ENCODE peak calls at places on chromosomes 12 and 14, in ten cellular contexts. One of them, this sample, is unnamed. For H3K27me3, the result is how much of the 10 kb centered on the place peaks cover.

GRCh38 chr12:123488539-123489230 is 30.7 kb downstream of the SNRNP35 start:
- DNase-seq in K562: no peak
- DNase-seq in stomach: no peak
- DNase-seq in transverse colon: no peak
- DNase-seq in tibial nerve: no peak
- DNase-seq in ovary: no peak
- DNase-seq in heart left ventricle: no peak
- DNase-seq in uterus: no peak
- DNase-seq in HCT116: no peak
- DNase-seq in adrenal gland: no peak
- DNase-seq in this sample: no peak

GRCh38 chr12:26122681-26123481 is 2.0 kb downstream of the BHLHE41 start:
- DNase-seq in transverse colon: peak
- DNase-seq in HCT116: no peak
- DNase-seq in heart left ventricle: peak
- DNase-seq in uterus: peak
- DNase-seq in K562: peak
- DNase-seq in adrenal gland: peak
- DNase-seq in stomach: peak
- DNase-seq in ovary: peak
- DNase-seq in tibial nerve: peak
- DNase-seq in this sample: peak

GRCh38 chr14:67721851-67722250 is 20.2 kb downstream of the RDH12 start:
- DNase-seq in transverse colon: no peak
- DNase-seq in ovary: no peak
- DNase-seq in stomach: no peak
- DNase-seq in adrenal gland: no peak
- DNase-seq in K562: no peak
- DNase-seq in HCT116: no peak
- DNase-seq in heart left ventricle: no peak
- DNase-seq in tibial nerve: no peak
- DNase-seq in uterus: no peak
- DNase-seq in this sample: no peak

GRCh38 chr12:113230315-113231274 is 9.3 kb downstream of the TPCN1 start:
- DNase-seq in K562: peak
- DNase-seq in uterus: no peak
- DNase-seq in ovary: no peak
- DNase-seq in adrenal gland: peak
- DNase-seq in heart left ventricle: no peak
- DNase-seq in stomach: no peak
- DNase-seq in transverse colon: no peak
- DNase-seq in tibial nerve: no peak
- DNase-seq in HCT116: no peak
- DNase-seq in this sample: peak

GRCh38 chr14:72726444-72726843 is 167.5 kb downstream of the DPF3 start:
- DNase-seq in ovary: peak
- DNase-seq in transverse colon: no peak
- DNase-seq in uterus: no peak
- DNase-seq in HCT116: no peak
- DNase-seq in stomach: no peak
- DNase-seq in K562: no peak
- DNase-seq in adrenal gland: no peak
- DNase-seq in tibial nerve: no peak
- DNase-seq in heart left ventricle: no peak
- DNase-seq in this sample: no peak

GRCh38 chr12:26271889-26272492 is 76.6 kb downstream of the SSPN start:
- DNase-seq in K562: peak
- DNase-seq in stomach: peak
- DNase-seq in heart left ventricle: peak
- DNase-seq in uterus: peak
- DNase-seq in ovary: peak
- DNase-seq in transverse colon: peak
- DNase-seq in adrenal gland: peak
- DNase-seq in HCT116: no peak
- DNase-seq in tibial nerve: peak
- DNase-seq in this sample: peak

GRCh38 chr14:66069830-66070541 is 416.2 kb upstream of the CCDC196 start:
- DNase-seq in K562: no peak
- DNase-seq in stomach: no peak
- DNase-seq in HCT116: no peak
- DNase-seq in heart left ventricle: no peak
- DNase-seq in ovary: no peak
- DNase-seq in uterus: no peak
- DNase-seq in adrenal gland: no peak
- DNase-seq in transverse colon: no peak
- DNase-seq in tibial nerve: no peak
- DNase-seq in this sample: no peak

GRCh38 chr14:77376380-77376770 is 519 bp downstream of the TMED8 start:
- DNase-seq in transverse colon: peak
- DNase-seq in HCT116: no peak
- DNase-seq in K562: peak
- DNase-seq in heart left ventricle: peak
- DNase-seq in tibial nerve: no peak
- DNase-seq in adrenal gland: peak
- DNase-seq in uterus: peak
- DNase-seq in ovary: no peak
- DNase-seq in stomach: peak
- DNase-seq in this sample: no peak

GRCh38 chr12:8446642-8447547 is 8.9 kb upstream of the CLEC6A start:
- DNase-seq in uterus: no peak
- DNase-seq in heart left ventricle: no peak
- DNase-seq in K562: no peak
- DNase-seq in stomach: no peak
- DNase-seq in transverse colon: no peak
- DNase-seq in adrenal gland: no peak
- DNase-seq in tibial nerve: no peak
- DNase-seq in HCT116: no peak
- DNase-seq in ovary: no peak
- DNase-seq in this sample: no peak

GRCh38 chr12:22935090-22935489 is 310.1 kb downstream of the ETNK1 start:
- DNase-seq in uterus: no peak
- DNase-seq in K562: no peak
- DNase-seq in tibial nerve: no peak
- DNase-seq in ovary: no peak
- DNase-seq in stomach: no peak
- DNase-seq in HCT116: no peak
- DNase-seq in transverse colon: no peak
- DNase-seq in heart left ventricle: no peak
- DNase-seq in adrenal gland: no peak
- DNase-seq in this sample: no peak

GRCh38 chr14:103561381-103562134 is 899 bp downstream of the BAG5 start:
- DNase-seq in adrenal gland: peak
- DNase-seq in transverse colon: no peak
- DNase-seq in heart left ventricle: peak
- DNase-seq in uterus: peak
- DNase-seq in K562: peak
- DNase-seq in ovary: no peak
- DNase-seq in tibial nerve: no peak
- DNase-seq in stomach: no peak
- DNase-seq in HCT116: no peak
- DNase-seq in this sample: no peak

DNA sequence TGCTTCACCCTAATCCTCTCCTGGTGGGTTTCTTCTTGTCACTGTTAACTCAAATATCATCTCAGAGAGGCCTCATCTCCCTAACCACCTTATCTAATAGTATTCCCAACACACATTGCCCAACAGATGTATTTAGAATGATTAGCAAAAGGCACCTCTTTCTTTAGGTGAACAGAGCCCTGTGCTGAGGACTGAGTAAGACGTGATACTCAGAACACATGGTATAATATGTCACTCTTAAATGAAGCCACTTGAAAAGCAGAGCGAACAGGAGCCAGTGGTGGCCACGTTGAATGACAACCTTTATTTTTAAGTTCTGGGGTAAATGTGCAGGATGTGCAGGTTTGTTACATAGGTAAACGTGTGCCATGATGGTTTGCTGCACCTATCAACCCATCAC is 1.5 kb upstream of the KSR2 start:
- DNase-seq in tibial nerve: no peak
- DNase-seq in stomach: no peak
- DNase-seq in transverse colon: no peak
- DNase-seq in uterus: no peak
- DNase-seq in ovary: no peak
- DNase-seq in K562: no peak
- DNase-seq in adrenal gland: no peak
- DNase-seq in heart left ventricle: no peak
- DNase-seq in HCT116: no peak
- DNase-seq in this sample: no peak
- H3K27me3 ChIP-seq in tibial nerve: under half
- H3K27me3 ChIP-seq in stomach: under half
- H3K27me3 ChIP-seq in transverse colon: under half
- H3K27me3 ChIP-seq in uterus: under half
- H3K27me3 ChIP-seq in ovary: under half
- H3K27me3 ChIP-seq in K562: half or more
- H3K27me3 ChIP-seq in adrenal gland: under half
- H3K27me3 ChIP-seq in heart left ventricle: half or more
- H3K27me3 ChIP-seq in HCT116: under half
- H3K27me3 ChIP-seq in this sample: under half

GRCh38 chr12:54017027-54017788 is 8.4 kb downstream of the HOXC8 start:
- DNase-seq in heart left ventricle: no peak
- DNase-seq in tibial nerve: no peak
- DNase-seq in K562: peak
- DNase-seq in adrenal gland: no peak
- DNase-seq in transverse colon: no peak
- DNase-seq in ovary: no peak
- DNase-seq in uterus: no peak
- DNase-seq in stomach: no peak
- DNase-seq in HCT116: no peak
- DNase-seq in this sample: no peak
- TF ChIP-seq POLR2A in heart left ventricle: no peak
- TF ChIP-seq POLR2A in tibial nerve: no peak
- TF ChIP-seq POLR2A in K562: no peak
- TF ChIP-seq POLR2A in adrenal gland: no peak
- TF ChIP-seq POLR2A in transverse colon: no peak
- TF ChIP-seq POLR2A in ovary: no peak
- TF ChIP-seq POLR2A in uterus: no peak
- TF ChIP-seq POLR2A in stomach: no peak
- TF ChIP-seq POLR2A in HCT116: no peak
- TF ChIP-seq POLR2A in this sample: no peak

DNA sequence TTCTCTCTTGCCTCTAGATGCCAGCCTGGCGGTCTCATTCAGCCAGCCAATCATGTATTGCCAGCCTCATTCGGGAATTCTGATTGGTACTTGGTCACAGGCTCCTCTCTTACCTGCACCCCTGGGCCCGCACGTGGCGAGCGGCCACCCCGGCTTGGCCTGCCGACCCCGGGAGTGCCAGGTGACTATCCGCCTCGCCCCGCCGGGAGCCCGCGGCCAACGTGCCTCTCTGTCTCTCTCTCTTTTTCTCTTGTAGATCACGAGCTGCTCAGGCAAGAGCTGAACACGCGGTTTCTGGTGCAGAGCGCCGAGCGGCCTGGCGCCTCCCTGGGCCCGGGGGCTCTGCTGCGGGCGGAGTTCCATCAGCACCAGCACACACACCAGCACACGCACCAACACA is 39.3 kb downstream of the LRCOL1 start:
- DNase-seq in stomach: no peak
- DNase-seq in HCT116: no peak
- DNase-seq in uterus: no peak
- DNase-seq in adrenal gland: no peak
- DNase-seq in K562: no peak
- DNase-seq in heart left ventricle: no peak
- DNase-seq in transverse colon: no peak
- DNase-seq in ovary: no peak
- DNase-seq in tibial nerve: no peak
- DNase-seq in this sample: no peak
- H3K27me3 ChIP-seq in stomach: under half
- H3K27me3 ChIP-seq in HCT116: under half
- H3K27me3 ChIP-seq in uterus: under half
- H3K27me3 ChIP-seq in adrenal gland: under half
- H3K27me3 ChIP-seq in K562: under half
- H3K27me3 ChIP-seq in heart left ventricle: under half
- H3K27me3 ChIP-seq in transverse colon: under half
- H3K27me3 ChIP-seq in ovary: under half
- H3K27me3 ChIP-seq in tibial nerve: under half
- H3K27me3 ChIP-seq in this sample: under half

DNA sequence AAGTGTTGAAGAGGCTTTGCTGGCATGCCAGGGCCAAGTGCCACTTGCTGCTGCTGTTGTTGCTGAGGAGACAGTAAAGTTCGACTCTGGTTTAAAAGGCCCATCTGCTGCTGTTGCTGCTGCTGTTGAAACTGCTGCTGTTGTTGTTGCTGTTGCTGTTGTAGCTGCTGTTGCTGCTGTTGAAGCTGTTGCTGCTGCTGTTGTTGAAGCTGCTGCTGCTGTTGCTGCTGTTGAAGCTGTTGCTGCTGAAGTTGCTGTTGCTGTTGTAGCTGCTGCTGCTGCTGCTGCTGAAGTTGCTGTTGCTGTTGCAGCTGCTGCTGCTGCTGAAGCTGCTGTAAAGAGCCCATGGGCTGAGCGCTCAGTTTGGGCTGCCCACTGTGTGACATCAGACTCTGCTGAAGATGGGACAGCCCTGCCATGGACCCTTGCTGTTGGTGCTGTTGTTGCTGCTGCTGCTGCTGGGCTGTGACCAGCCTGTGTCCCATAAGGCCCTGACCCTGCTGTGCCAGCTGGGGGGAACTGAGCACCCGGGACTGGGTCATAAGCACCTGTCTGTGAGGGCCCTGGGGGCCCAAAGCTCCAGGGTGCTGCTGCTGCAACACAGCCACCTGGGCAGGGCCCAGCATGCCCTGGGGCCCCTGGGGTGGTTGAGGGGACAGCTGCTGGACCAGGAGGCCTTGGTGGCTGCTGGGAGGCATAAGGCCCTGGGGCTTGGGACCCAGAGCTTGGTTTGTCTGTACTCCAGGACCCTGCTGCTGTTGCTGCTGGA is 14.3 kb upstream of the PRKAG1 start:
- DNase-seq in uterus: no peak
- DNase-seq in transverse colon: no peak
- DNase-seq in stomach: no peak
- DNase-seq in HCT116: no peak
- DNase-seq in K562: no peak
- DNase-seq in tibial nerve: no peak
- DNase-seq in heart left ventricle: no peak
- DNase-seq in ovary: no peak
- DNase-seq in adrenal gland: no peak
- DNase-seq in this sample: no peak
- TF ChIP-seq POLR2A in uterus: no peak
- TF ChIP-seq POLR2A in transverse colon: no peak
- TF ChIP-seq POLR2A in stomach: no peak
- TF ChIP-seq POLR2A in HCT116: no peak
- TF ChIP-seq POLR2A in K562: no peak
- TF ChIP-seq POLR2A in tibial nerve: no peak
- TF ChIP-seq POLR2A in heart left ventricle: no peak
- TF ChIP-seq POLR2A in ovary: no peak
- TF ChIP-seq POLR2A in adrenal gland: no peak
- TF ChIP-seq POLR2A in this sample: no peak

DNA sequence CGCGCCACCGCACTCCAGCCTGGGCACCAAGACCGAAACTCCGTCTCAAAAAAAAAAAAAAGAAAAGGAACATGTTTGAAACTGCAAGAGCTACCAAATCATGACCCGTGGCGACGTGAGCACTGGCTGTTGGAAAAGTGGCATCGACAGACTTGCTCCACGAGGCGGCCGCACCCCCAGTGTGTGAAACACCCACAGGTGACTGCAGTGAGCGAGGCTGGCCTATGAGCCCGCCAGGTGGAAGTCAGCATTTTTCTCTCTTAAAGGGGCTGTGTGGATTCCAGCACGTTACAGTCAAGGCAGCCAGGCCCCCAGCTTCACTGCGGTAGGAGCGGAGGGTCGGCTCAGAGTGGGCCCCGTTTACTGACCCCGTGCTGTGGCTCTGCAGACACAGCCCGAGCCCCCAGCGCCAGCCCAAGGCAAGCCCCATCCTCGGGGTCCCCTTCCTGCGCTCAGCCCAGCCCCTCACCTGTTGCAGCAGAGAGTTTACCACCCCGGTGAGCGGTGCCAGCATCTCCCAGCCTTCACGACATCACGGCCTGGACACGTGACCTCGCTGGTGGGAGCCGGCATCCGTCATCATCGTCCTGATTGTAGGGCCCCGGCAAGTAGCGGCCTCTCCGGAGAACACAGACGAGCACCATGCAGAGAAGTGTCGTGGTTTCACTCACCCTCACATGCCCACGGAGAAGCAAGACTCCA is 54.3 kb upstream of the FBRSL1 start:
- DNase-seq in ovary: no peak
- DNase-seq in adrenal gland: no peak
- DNase-seq in heart left ventricle: no peak
- DNase-seq in stomach: no peak
- DNase-seq in transverse colon: no peak
- DNase-seq in tibial nerve: no peak
- DNase-seq in uterus: no peak
- DNase-seq in HCT116: no peak
- DNase-seq in K562: no peak
- DNase-seq in this sample: no peak
- H3K27me3 ChIP-seq in ovary: under half
- H3K27me3 ChIP-seq in adrenal gland: under half
- H3K27me3 ChIP-seq in heart left ventricle: under half
- H3K27me3 ChIP-seq in stomach: under half
- H3K27me3 ChIP-seq in transverse colon: under half
- H3K27me3 ChIP-seq in tibial nerve: under half
- H3K27me3 ChIP-seq in uterus: under half
- H3K27me3 ChIP-seq in HCT116: under half
- H3K27me3 ChIP-seq in K562: half or more
- H3K27me3 ChIP-seq in this sample: half or more